ENCODE peak calls at places on chromosome 1, in eight cellular contexts. O is HFF-Myc; H is stomach; D is fibroblast of lung; N is thoracic aorta; A is GM06990; L is pancreas; T is CD4-positive, alpha-beta T cell. Z is an unnamed sample.

GRCh38 chr1:84991097-84991890 is 5.6 kb downstream of the MCOLN2 start:
- DNase-seq in O (no peak), H (no peak), D (no peak), N (no peak), A (peak; percentile 46), L (no peak), T (no peak), Z (no peak)

GRCh38 chr1:82367456-82367855 is 566.7 kb downstream of the ADGRL2 start:
- DNase-seq in O (no peak), H (no peak), D (no peak), N (no peak), A (no peak), L (no peak), T (no peak), Z (no peak)

GRCh38 chr1:198167436-198167934 is 10.7 kb downstream of the NEK7 start:
- DNase-seq in O (no peak), H (no peak), D (no peak), N (no peak), A (peak; percentile 48), L (no peak), T (no peak), Z (peak; percentile 78)

GRCh38 chr1:2124446-2125198 is 70.0 kb downstream of the FAAP20 start:
- DNase-seq in O (no peak), H (no peak), D (no peak), N (no peak), A (no peak), L (no peak), T (no peak), Z (no peak)

GRCh38 chr1:40185951-40186864 is 25.0 kb downstream of the RLF start:
- DNase-seq in O (peak; percentile 5), H (no peak), D (no peak), N (no peak), A (peak; percentile 72), L (no peak), T (no peak), Z (peak; percentile 9)

GRCh38 chr1:97145321-97145956 is 423.9 kb downstream of the PTBP2 start:
- DNase-seq in O (peak; percentile 27), H (no peak), D (peak; percentile 73), N (no peak), A (no peak), L (no peak), T (no peak), Z (peak; percentile 76)

GRCh38 chr1:75765697-75766355 is 20.2 kb upstream of the RABGGTB start:
- DNase-seq in O (peak; percentile 31), H (no peak), D (peak; percentile 82), N (no peak), A (no peak), L (no peak), T (no peak), Z (peak; percentile 47)

GRCh38 chr1:40628903-40629292 is 36.6 kb downstream of the RIMS3 start:
- DNase-seq in O (no peak), H (no peak), D (no peak), N (no peak), A (no peak), L (no peak), T (no peak), Z (no peak)

GRCh38 chr1:231807498-231807897 is 180.9 kb downstream of the DISC1 start:
- DNase-seq in O (no peak), H (no peak), D (peak; percentile 8), N (no peak), A (no peak), L (no peak), T (no peak), Z (no peak)

GRCh38 chr1:165162671-165163241 is 193.8 kb downstream of the LMX1A start:
- DNase-seq in O (no peak), H (no peak), D (no peak), N (no peak), A (no peak), L (no peak), T (no peak), Z (peak; percentile 81)

GRCh38 chr1:10007161-10007560 is 10.1 kb downstream of the RBP7 start:
- DNase-seq in O (no peak), H (peak; percentile 74), D (no peak), N (no peak), A (no peak), L (peak; percentile 60), T (no peak), Z (peak; percentile 22)

GRCh38 chr1:14160766-14161165 is 437.7 kb upstream of the KAZN start:
- DNase-seq in O (no peak), H (no peak), D (no peak), N (no peak), A (no peak), L (no peak), T (no peak), Z (no peak)

GRCh38 chr1:112997781-112998180 is 41.8 kb upstream of the SLC16A1 start:
- DNase-seq in O (no peak), H (no peak), D (no peak), N (no peak), A (no peak), L (no peak), T (no peak), Z (no peak)

GRCh38 chr1:7703321-7704213 is 67.5 kb upstream of the VAMP3 start:
- DNase-seq in O (no peak), H (no peak), D (no peak), N (no peak), A (no peak), L (peak; percentile 23), T (peak; percentile 21), Z (no peak)

GRCh38 chr1:47190807-47191206 is 971 bp upstream of the PDZK1IP1 start:
- DNase-seq in O (no peak), H (peak; percentile 5), D (no peak), N (no peak), A (no peak), L (no peak), T (no peak), Z (no peak)

GRCh38 chr1:226149806-226150205 is 36.7 kb downstream of the ACBD3 start:
- DNase-seq in O (peak; percentile 16), H (no peak), D (peak; percentile 33), N (no peak), A (no peak), L (no peak), T (no peak), Z (peak; percentile 34)

GRCh38 chr1:113975211-113975895 is 3.9 kb upstream of the OLFML3 start:
- DNase-seq in O (no peak), H (no peak), D (no peak), N (no peak), A (no peak), L (no peak), T (no peak), Z (no peak)

GRCh38 chr1:243322326-243322725 is 66.5 kb downstream of the SDCCAG8 start:
- DNase-seq in O (no peak), H (no peak), D (no peak), N (no peak), A (no peak), L (no peak), T (no peak), Z (no peak)

GRCh38 chr1:243320224-243320623 is 64.4 kb downstream of the SDCCAG8 start:
- DNase-seq in O (no peak), H (no peak), D (no peak), N (no peak), A (no peak), L (no peak), T (no peak), Z (no peak)

GRCh38 chr1:243323481-243323880 is 67.6 kb downstream of the SDCCAG8 start:
- DNase-seq in O (no peak), H (no peak), D (no peak), N (no peak), A (no peak), L (no peak), T (no peak), Z (no peak)

GRCh38 chr1:243325305-243325890 is 69.6 kb downstream of the SDCCAG8 start:
- DNase-seq in O (peak; percentile 42), H (no peak), D (peak; percentile 81), N (no peak), A (no peak), L (no peak), T (no peak), Z (peak; percentile 82)
- TF ChIP-seq CTCF in O (peak; percentile 49), H (peak; percentile 83), D (peak; percentile 68), N (peak; percentile 72), A (peak; percentile 51), L (peak; percentile 56), T (peak; percentile 88), Z (peak; percentile 97)

GRCh38 chr1:43970911-43971310 is 1.1 kb downstream of the DPH2 start:
- DNase-seq in O (no peak), H (no peak), D (no peak), N (no peak), A (no peak), L (no peak), T (no peak), Z (no peak)

GRCh38 chr1:43968348-43968948 is 1.4 kb upstream of the DPH2 start:
- DNase-seq in O (no peak), H (no peak), D (no peak), N (no peak), A (no peak), L (peak; percentile 9), T (no peak), Z (peak; percentile 51)

GRCh38 chr1:43970502-43970901 is 692 bp downstream of the DPH2 start:
- DNase-seq in O (no peak), H (no peak), D (no peak), N (no peak), A (no peak), L (no peak), T (no peak), Z (no peak)

GRCh38 chr1:43969416-43969745 is 429 bp upstream of the DPH2 start:
- DNase-seq in O (no peak), H (no peak), D (no peak), N (no peak), A (no peak), L (peak; percentile 14), T (no peak), Z (no peak)

GRCh38 chr1:43969746-43970466 is at the start of gene DPH2:
- DNase-seq in O (peak; percentile 94), H (peak; percentile 97), D (peak; percentile 97), N (peak; percentile 96), A (peak; percentile 91), L (peak; percentile 97), T (peak; percentile 90), Z (peak; percentile 97)
- TF ChIP-seq CTCF in O (peak; percentile 3), H (peak; percentile 38), D (peak; percentile 6), N (peak; percentile 55), A (peak; percentile 28), L (no peak), T (no peak), Z (no peak)

GRCh38 chr1:45687753-45688737 is at the start of gene TMEM69:
- DNase-seq in O (peak; percentile 89), H (peak; percentile 70), D (peak; percentile 95), N (peak; percentile 8), A (peak; percentile 87), L (peak; percentile 79), T (peak; percentile 72), Z (peak; percentile 92)
- TF ChIP-seq CTCF in O (no peak), H (no peak), D (peak; percentile 30), N (peak; percentile 49), A (no peak), L (peak; percentile 6), T (no peak), Z (peak; percentile 28)

GRCh38 chr1:109802136-109802900 is 38.6 kb upstream of the EPS8L3 start:
- DNase-seq in O (no peak), H (peak; percentile 24), D (no peak), N (no peak), A (no peak), L (no peak), T (peak; percentile 21), Z (no peak)
- TF ChIP-seq CTCF in O (no peak), H (no peak), D (no peak), N (no peak), A (no peak), L (no peak), T (no peak), Z (no peak)

Z was measured in MCF 10A.